ENCODE peak calls at places on chromosomes 3 and 15, in six cellular contexts. Z is fibroblast of mammary gland, S is cardiac fibroblast, L is PC-3, K is HCT116, O is hepatocyte. J is an unnamed sample.

GRCh38 chr3:78788839-78789238 is 979.0 kb downstream of the ROBO1 start:
- DNase-seq in Z (no peak), S (no peak), L (no peak), K (no peak), O (no peak), J (no peak)

GRCh38 chr15:69816522-69816921 is 281.2 kb downstream of the TLE3 start:
- DNase-seq in Z (no peak), S (no peak), L (no peak), K (no peak), O (no peak), J (no peak)

GRCh38 chr15:81547517-81548132 is 173.6 kb upstream of the TMC3 start:
- DNase-seq in Z (no peak), S (no peak), L (no peak), K (no peak), O (no peak), J (no peak)

GRCh38 chr3:128068156-128068620 is 16.0 kb downstream of the SEC61A1 start:
- DNase-seq in Z (peak), S (peak), L (peak), K (peak), O (peak), J (no peak)

GRCh38 chr15:98955331-98955730 is 52.3 kb downstream of the PGPEP1L start:
- DNase-seq in Z (no peak), S (no peak), L (no peak), K (no peak), O (no peak), J (no peak)

GRCh38 chr3:73552700-73553099 is 72.0 kb downstream of the PDZRN3 start:
- DNase-seq in Z (peak), S (no peak), L (no peak), K (no peak), O (no peak), J (no peak)

GRCh38 chr3:10817506-10817905 is 1.5 kb downstream of the SLC6A11 start:
- DNase-seq in Z (no peak), S (no peak), L (peak), K (no peak), O (no peak), J (no peak)

GRCh38 chr3:196207833-196208607 is 3.2 kb downstream of the ZDHHC19 start:
- DNase-seq in Z (peak), S (peak), L (peak), K (no peak), O (peak), J (no peak)

GRCh38 chr15:85840802-85841152 is 46.1 kb upstream of the KLHL25 start:
- DNase-seq in Z (no peak), S (no peak), L (no peak), K (no peak), O (no peak), J (no peak)

GRCh38 chr15:92418864-92419263 is 25.2 kb downstream of the ST8SIA2 start:
- DNase-seq in Z (no peak), S (no peak), L (no peak), K (no peak), O (no peak), J (no peak)

GRCh38 chr3:168168743-168169142 is 73.0 kb upstream of the GOLIM4 start:
- DNase-seq in Z (no peak), S (no peak), L (no peak), K (no peak), O (no peak), J (no peak)

GRCh38 chr3:102089904-102090492 is 240.7 kb downstream of the NFKBIZ start:
- DNase-seq in Z (peak), S (peak), L (peak), K (no peak), O (peak), J (no peak)

GRCh38 chr3:166444336-166444735 is 607.1 kb upstream of the BCHE start:
- DNase-seq in Z (peak), S (no peak), L (peak), K (no peak), O (no peak), J (no peak)

GRCh38 chr15:41503669-41504010 is 10.0 kb downstream of the ITPKA start:
- DNase-seq in Z (no peak), S (no peak), L (no peak), K (no peak), O (no peak), J (no peak)

GRCh38 chr3:150410311-150411105 is 2.4 kb downstream of the TSC22D2 start:
- DNase-seq in Z (no peak), S (peak), L (peak), K (no peak), O (peak), J (peak)

GRCh38 chr3:171068658-171069057 is 42.1 kb upstream of the SLC2A2 start:
- DNase-seq in Z (no peak), S (no peak), L (no peak), K (no peak), O (no peak), J (no peak)

GRCh38 chr15:69987492-69988482 is 109.9 kb downstream of the TLE3 start:
- DNase-seq in Z (no peak), S (no peak), L (peak), K (no peak), O (no peak), J (no peak)

GRCh38 chr15:58019503-58020376 is 45.8 kb downstream of the ALDH1A2 start:
- DNase-seq in Z (peak), S (peak), L (peak), K (no peak), O (no peak), J (no peak)

GRCh38 chr3:16658933-16659793 is 53.9 kb upstream of the DAZL start:
- DNase-seq in Z (no peak), S (no peak), L (peak), K (no peak), O (no peak), J (no peak)

GRCh38 chr15:68278345-68279217 is 1.0 kb downstream of the FEM1B start:
- DNase-seq in Z (peak), S (peak), L (peak), K (no peak), O (no peak), J (no peak)

GRCh38 chr3:159488657-159489056 is 500.0 kb upstream of the IL12A start:
- DNase-seq in Z (no peak), S (no peak), L (no peak), K (no peak), O (no peak), J (no peak)

GRCh38 chr15:34809186-34809585 is 13.8 kb upstream of the ACTC1 start:
- DNase-seq in Z (no peak), S (no peak), L (no peak), K (no peak), O (no peak), J (no peak)

GRCh38 chr3:4595709-4596108 is 102.6 kb downstream of the ITPR1 start:
- DNase-seq in Z (no peak), S (no peak), L (no peak), K (no peak), O (no peak), J (no peak)

GRCh38 chr3:61637088-61638051 is 76.0 kb downstream of the PTPRG start:
- DNase-seq in Z (peak), S (peak), L (no peak), K (no peak), O (peak), J (no peak)

GRCh38 chr3:186319988-186320387 is 42.0 kb downstream of the DGKG start:
- DNase-seq in Z (no peak), S (no peak), L (no peak), K (no peak), O (no peak), J (no peak)

GRCh38 chr15:65132841-65133549 is 613 bp downstream of the PDCD7 start:
- DNase-seq in Z (peak), S (peak), L (peak), K (no peak), O (peak), J (no peak)

GRCh38 chr15:71801935-71802655 is 8.3 kb upstream of the NR2E3 start:
- DNase-seq in Z (no peak), S (no peak), L (no peak), K (no peak), O (no peak), J (no peak)

GRCh38 chr15:71804695-71805470 is 5.5 kb upstream of the NR2E3 start:
- DNase-seq in Z (no peak), S (no peak), L (no peak), K (no peak), O (no peak), J (no peak)

GRCh38 chr15:71800835-71801745 is 9.3 kb upstream of the NR2E3 start:
- DNase-seq in Z (peak), S (peak), L (peak), K (peak), O (peak), J (no peak)

GRCh38 chr15:71804226-71804625 is 6.1 kb upstream of the NR2E3 start:
- DNase-seq in Z (no peak), S (no peak), L (no peak), K (no peak), O (no peak), J (no peak)

DNA sequence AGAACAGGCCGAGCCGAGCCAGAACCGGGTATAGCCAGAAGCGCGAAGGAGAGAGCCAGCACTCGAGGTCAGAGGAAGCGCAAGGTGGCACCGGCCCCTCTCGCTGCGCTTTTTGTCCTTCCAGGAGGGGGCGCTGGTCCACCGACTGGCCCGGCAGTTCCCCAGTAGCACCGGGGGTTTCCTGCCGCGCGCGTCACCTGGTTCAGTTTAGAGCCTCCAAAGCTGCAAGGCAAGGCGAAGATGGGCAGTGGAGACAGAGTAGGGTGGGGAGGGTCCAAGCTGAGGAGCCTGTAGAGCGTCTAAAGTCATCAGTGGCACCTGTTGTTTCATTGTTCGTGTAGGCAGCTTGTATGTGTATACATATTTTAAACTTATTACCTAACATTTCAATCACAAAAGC is 7.6 kb upstream of the NR2E3 start:
- DNase-seq in Z (no peak), S (no peak), L (no peak), K (no peak), O (no peak), J (no peak)
- TF ChIP-seq CTCF in Z (no peak), S (peak), L (peak), K (peak), O (peak), J (no peak)

DNA sequence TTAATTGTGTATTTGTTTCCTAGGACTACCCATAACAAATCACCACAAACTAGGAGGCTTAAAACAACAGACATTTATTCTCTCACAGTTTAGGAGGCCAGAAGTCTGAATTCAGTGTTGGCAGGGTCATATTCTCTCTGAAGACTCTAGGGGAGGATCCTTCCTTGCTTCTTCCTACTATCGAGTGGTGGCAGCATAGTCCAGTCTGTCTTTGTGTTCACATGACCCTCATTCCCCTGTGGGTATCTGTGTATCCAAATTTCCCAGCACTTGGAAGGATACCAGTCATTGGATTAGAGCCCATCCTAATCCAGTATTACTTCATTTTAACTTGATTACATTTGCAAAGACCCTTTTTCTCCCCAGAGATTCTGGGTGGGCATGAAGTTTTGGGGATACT is 63.8 kb downstream of the GMPS start:
- DNase-seq in Z (peak), S (peak), L (no peak), K (no peak), O (no peak), J (no peak)
- TF ChIP-seq CTCF in Z (peak), S (peak), L (no peak), K (no peak), O (no peak), J (no peak)

GRCh38 chr3:43958005-43958770 is 267.4 kb downstream of the ABHD5 start:
- DNase-seq in Z (no peak), S (peak), L (no peak), K (no peak), O (no peak), J (no peak)

GRCh38 chr3:43958973-43959372 is 268.2 kb downstream of the ABHD5 start:
- DNase-seq in Z (no peak), S (no peak), L (no peak), K (no peak), O (no peak), J (no peak)

GRCh38 chr3:43962043-43962442 is 271.3 kb downstream of the ABHD5 start:
- DNase-seq in Z (no peak), S (no peak), L (no peak), K (no peak), O (no peak), J (no peak)

GRCh38 chr3:43959498-43960447 is 269.0 kb downstream of the ABHD5 start:
- DNase-seq in Z (no peak), S (no peak), L (no peak), K (no peak), O (no peak), J (no peak)

DNA sequence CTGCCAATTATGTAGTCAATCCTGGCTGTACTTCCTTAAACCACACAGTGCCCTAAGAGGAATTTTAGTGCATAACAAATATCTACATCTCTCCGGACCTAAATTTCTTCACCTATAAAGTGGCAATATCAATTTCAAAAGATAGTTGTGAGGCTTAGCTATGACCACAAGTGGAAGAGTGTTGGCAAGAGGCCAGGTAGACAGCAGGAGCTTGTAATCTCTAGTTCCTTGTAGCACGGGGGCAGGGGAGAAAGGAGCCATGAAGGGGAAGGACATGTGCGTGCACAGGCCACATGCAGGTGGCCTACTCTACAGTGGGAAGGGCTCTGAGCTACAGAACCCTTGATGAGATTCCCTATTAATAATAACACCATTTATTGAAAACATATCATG is 269.7 kb downstream of the ABHD5 start:
- DNase-seq in Z (peak), S (no peak), L (peak), K (no peak), O (peak), J (no peak)
- TF ChIP-seq CTCF in Z (no peak), S (no peak), L (no peak), K (no peak), O (no peak), J (no peak)

DNA sequence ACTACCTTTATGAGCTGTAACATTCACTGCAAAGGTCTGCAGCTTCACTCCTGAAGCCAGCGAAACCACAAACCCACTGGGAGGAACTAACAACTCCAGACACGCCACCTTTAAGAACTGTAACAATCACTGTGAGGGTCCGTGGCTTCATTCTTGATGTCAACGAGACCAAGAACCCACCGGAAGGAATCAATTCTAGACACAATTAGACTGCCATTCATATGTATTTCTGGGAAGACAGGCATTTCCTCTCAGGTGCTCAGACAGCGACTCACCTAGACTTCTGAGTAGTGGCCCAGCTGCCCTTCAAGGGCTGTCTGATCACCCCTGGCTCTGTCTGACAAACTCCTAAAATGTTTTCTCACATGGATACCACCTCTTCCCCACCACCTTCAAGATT is 506.8 kb downstream of the PDCD6IP start:
- DNase-seq in Z (no peak), S (no peak), L (no peak), K (no peak), O (no peak), J (no peak)
- TF ChIP-seq CTCF in Z (no peak), S (no peak), L (no peak), K (no peak), O (no peak), J (no peak)

GRCh38 chr3:193590088-193590856 is 2.7 kb upstream of the OPA1 start:
- DNase-seq in Z (peak), S (peak), L (peak), K (peak), O (peak), J (no peak)

GRCh38 chr3:193595939-193596487 is 3.0 kb downstream of the OPA1 start:
- DNase-seq in Z (peak), S (no peak), L (no peak), K (no peak), O (no peak), J (no peak)

GRCh38 chr3:193594946-193595689 is 2.1 kb downstream of the OPA1 start:
- DNase-seq in Z (peak), S (peak), L (peak), K (no peak), O (no peak), J (no peak)

GRCh38 chr3:193593666-193594025 is 638 bp downstream of the OPA1 start:
- DNase-seq in Z (peak), S (peak), L (peak), K (no peak), O (peak), J (no peak)

GRCh38 chr3:193592841-193593665 is at the start of gene OPA1:
- DNase-seq in Z (peak), S (peak), L (peak), K (peak), O (peak), J (peak)
- TF ChIP-seq CTCF in Z (peak), S (no peak), L (peak), K (no peak), O (peak), J (no peak)

DNA sequence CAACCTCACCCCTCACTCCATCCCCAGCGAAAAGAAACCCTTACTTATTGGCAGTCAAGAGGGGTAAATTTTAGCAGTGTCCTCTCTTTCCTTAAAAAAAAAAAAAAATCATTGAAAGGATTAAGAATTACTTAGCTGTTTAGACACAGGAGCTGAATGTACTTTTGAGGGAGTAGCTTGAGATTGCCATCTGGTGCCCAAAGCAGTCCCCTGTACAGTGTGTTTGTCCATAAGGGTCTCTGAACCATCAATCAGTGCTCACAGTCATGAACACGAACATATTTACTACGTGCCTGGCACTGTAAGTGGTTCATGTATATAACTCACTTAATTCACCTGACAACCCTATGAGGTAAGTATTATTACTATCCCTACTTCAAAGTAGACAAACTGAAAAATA is 463.5 kb downstream of the RAP2B start:
- DNase-seq in Z (no peak), S (no peak), L (no peak), K (no peak), O (no peak), J (no peak)
- TF ChIP-seq CTCF in Z (peak), S (no peak), L (no peak), K (no peak), O (peak), J (no peak)

DNA sequence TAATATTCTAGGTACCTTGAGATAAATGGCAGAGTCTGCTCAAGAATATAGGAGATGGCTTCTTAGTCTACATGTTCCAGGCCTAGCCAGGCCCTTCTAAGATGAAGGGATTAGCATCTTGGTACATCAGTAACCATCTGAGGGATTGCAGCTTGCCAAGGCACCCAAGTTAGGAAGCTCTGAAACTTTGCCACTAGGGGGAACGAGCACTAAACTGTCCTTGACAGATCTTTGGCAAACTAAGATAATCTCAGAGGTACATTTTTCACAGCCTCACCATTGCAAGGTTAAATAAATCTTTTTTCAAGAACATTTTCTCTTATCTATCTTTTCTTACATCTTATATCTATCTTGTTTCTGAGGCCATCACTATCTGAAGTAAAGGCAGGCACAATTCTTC is 351.2 kb downstream of the RAP2B start:
- DNase-seq in Z (peak), S (peak), L (peak), K (peak), O (peak), J (no peak)
- TF ChIP-seq CTCF in Z (peak), S (peak), L (peak), K (peak), O (peak), J (no peak)

GRCh38 chr3:115380883-115381572 is 233.9 kb upstream of the ZBTB20 start:
- DNase-seq in Z (no peak), S (no peak), L (no peak), K (no peak), O (no peak), J (no peak)
- TF ChIP-seq CTCF in Z (peak), S (no peak), L (peak), K (peak), O (no peak), J (no peak)

DNA sequence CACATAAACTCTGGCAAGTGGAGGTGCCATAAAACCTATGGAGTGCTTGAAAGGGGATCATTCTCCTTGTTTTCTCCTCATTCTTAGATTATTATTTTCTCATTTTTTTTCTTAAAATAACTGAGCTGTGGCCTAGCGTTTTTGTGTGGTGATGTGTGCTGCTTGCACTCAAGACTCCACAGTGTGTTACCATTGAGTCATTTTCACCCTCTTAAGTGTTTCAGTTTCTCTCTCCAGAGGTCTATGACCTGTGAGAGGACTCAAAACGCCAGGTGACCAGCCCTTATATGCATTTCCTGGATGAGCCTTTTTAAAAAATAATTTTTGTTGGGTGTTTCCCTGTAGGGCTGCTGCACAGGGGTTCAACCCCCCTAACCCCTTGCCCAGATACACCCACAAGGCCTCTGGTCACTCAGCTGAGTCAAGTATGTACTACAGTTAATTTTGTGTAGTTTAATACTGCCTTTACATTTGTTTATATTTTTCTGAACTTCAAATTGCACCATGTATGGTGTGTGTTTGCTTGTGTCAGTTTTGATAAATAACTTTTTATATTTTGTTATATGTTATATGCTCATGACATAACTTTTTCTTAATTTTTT is 15.4 kb upstream of the BTLA start:
- DNase-seq in Z (peak), S (no peak), L (no peak), K (no peak), O (no peak), J (no peak)
- TF ChIP-seq CTCF in Z (no peak), S (no peak), L (no peak), K (no peak), O (no peak), J (no peak)

J was measured in activated B cell treated with CpG ODN at 0.5 μM for 24 hours.